ENCODE peak calls at places on chromosomes 7 and 10, in seven cellular contexts. F, A, Z, S, U, M and T are unnamed samples. For H3K4me1, the result is how much of the 10 kb centered on the place peaks cover.

GRCh38 chr7:40530292-40530691 is 395.5 kb downstream of the SUGCT start:
- DNase-seq in U (no peak), M (no peak), A (no peak), F (no peak), S (no peak), Z (peak), T (no peak)

GRCh38 chr10:89114846-89115625 is 92.1 kb downstream of the CH25H start:
- DNase-seq in F (no peak), U (no peak), Z (no peak), A (no peak), S (no peak), M (no peak), T (no peak)

GRCh38 chr7:157360483-157361025 is 23.8 kb downstream of the DNAJB6 start:
- DNase-seq in U (no peak), A (no peak), M (no peak), S (no peak), Z (no peak), F (no peak), T (no peak)

GRCh38 chr7:87672217-87672616 is 44.0 kb downstream of the RUNDC3B start:
- DNase-seq in A (no peak), S (no peak), M (no peak), U (no peak), F (no peak), Z (no peak), T (no peak)

GRCh38 chr7:151992375-151992774 is 33.1 kb upstream of the GALNT11 start:
- DNase-seq in F (peak), Z (no peak), M (peak), S (peak), U (peak), A (no peak), T (peak)

GRCh38 chr10:48332166-48332870 is 25.8 kb downstream of the MAPK8 start:
- DNase-seq in M (no peak), U (no peak), A (no peak), Z (no peak), S (no peak), F (no peak), T (no peak)

GRCh38 chr10:30176776-30177533 is 117.6 kb upstream of the JCAD start:
- DNase-seq in Z (peak), A (no peak), F (no peak), S (no peak), U (no peak), M (no peak), T (peak)

GRCh38 chr10:75407296-75407715 is 5.7 kb upstream of the ZNF503 start:
- DNase-seq in A (peak), U (no peak), M (no peak), Z (no peak), F (no peak), S (no peak), T (no peak)

GRCh38 chr7:130999926-131000325 is 265.9 kb upstream of the KLF14 start:
- DNase-seq in Z (no peak), A (no peak), M (no peak), F (no peak), U (no peak), S (no peak), T (no peak)

GRCh38 chr7:130996841-130997231 is 262.8 kb upstream of the KLF14 start:
- DNase-seq in S (no peak), Z (peak), M (no peak), A (no peak), F (no peak), U (no peak), T (peak)

GRCh38 chr7:131000873-131001272 is 266.9 kb upstream of the KLF14 start:
- DNase-seq in A (no peak), F (no peak), Z (no peak), U (no peak), S (no peak), M (no peak), T (no peak)

GRCh38 chr7:131000389-131000788 is 266.4 kb upstream of the KLF14 start:
- DNase-seq in S (no peak), A (no peak), M (no peak), F (no peak), Z (no peak), U (no peak), T (no peak)

DNA sequence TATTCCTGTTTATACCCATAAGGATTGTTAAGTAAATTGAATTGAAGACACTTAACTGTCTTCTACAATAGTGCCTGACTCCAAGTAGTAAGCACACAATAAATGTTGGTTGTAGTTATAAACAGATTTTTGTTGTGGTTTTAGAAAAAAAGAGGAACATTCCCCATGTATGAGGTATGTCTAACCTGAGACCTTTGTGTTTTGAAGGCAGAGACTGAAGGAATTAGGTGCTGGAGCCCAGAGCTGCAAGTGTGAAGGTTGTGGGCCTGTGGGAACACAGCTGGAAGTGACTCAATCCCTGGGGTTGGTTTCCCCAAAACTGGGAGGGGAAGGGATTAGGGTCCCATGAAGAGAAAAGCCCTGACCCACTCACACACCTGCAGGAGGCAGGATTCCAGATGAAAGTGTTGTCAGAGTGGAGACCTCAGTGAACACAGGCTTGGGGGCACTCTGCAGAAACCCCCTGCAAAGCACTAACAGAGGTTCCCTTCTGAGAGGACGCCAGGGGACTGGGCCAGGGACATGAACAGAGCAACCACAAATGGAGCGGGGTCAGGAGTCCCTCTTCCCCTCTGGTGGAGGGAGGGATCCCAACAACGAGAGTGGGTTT is 265.1 kb upstream of the KLF14 start:
- DNase-seq in F (no peak), M (no peak), A (no peak), U (no peak), S (no peak), Z (peak), T (peak)
- H3K4me1 ChIP-seq in F (under half), M (half or more), A (under half), U (half or more), S (half or more), Z (under half), T (under half)

GRCh38 chr7:134910968-134911367 is 75.3 kb upstream of the AGBL3 start:
- DNase-seq in F (no peak), S (no peak), A (no peak), M (no peak), Z (no peak), U (no peak), T (no peak)
- H3K4me1 ChIP-seq in F (under half), S (under half), A (under half), M (half or more), Z (under half), U (under half), T (under half)

GRCh38 chr10:45425628-45426563 is 51.9 kb downstream of the ALOX5 start:
- DNase-seq in Z (no peak), M (no peak), A (no peak), S (no peak), U (no peak), F (no peak), T (no peak)

GRCh38 chr10:45427305-45427955 is 53.4 kb downstream of the ALOX5 start:
- DNase-seq in M (no peak), F (no peak), U (no peak), A (no peak), Z (no peak), S (no peak), T (no peak)

GRCh38 chr10:45427956-45428338 is 53.9 kb downstream of the ALOX5 start:
- DNase-seq in F (no peak), M (no peak), Z (no peak), S (no peak), U (no peak), A (no peak), T (no peak)

GRCh38 chr10:45429790-45430189 is 55.8 kb downstream of the ALOX5 start:
- DNase-seq in U (no peak), F (no peak), Z (no peak), S (no peak), M (no peak), A (no peak), T (no peak)

DNA sequence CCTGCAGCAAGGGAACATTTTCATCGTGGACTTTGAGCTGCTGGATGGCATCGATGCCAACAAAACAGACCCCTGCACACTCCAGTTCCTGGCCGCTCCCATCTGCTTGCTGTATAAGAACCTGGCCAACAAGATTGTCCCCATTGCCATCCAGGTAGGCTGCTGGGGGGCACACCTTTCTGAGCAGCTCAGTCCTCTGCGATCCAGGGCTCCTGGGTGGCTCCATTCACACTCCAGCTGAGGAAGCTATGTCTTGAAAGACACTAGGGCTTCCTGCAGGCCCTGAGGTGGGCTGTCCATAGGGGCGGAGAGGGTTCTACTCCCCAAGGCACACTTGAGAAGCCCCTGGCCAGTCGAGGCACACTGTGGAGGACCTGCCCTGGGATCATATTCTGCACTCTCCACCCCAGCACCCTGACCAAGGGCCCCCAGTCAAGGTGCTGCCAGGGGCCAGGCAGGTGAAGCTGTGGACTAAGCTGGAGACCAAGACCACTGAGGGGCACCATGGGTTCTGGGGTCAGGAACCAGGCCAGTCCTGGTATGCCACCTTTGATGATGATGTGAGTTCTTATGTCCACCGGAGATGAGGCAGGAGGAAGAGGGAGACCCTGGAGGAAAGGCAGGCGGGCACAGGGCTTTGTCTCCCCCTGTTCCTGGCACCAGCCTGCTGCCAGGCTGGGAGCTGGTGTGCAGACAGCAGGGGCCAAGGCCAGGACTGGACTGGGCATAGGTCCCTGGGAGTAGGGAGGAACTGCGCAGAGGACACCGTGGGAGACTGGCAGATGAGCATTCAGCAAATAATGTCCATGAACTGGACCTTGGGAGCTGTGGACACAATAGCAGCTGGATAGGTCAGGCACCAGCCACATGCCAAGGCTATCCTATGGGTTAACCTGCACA is 54.8 kb downstream of the ALOX5 start:
- DNase-seq in Z (no peak), A (no peak), U (no peak), S (no peak), F (no peak), M (no peak), T (no peak)
- H3K4me1 ChIP-seq in Z (under half), A (under half), U (under half), S (under half), F (under half), M (under half), T (under half)

DNA sequence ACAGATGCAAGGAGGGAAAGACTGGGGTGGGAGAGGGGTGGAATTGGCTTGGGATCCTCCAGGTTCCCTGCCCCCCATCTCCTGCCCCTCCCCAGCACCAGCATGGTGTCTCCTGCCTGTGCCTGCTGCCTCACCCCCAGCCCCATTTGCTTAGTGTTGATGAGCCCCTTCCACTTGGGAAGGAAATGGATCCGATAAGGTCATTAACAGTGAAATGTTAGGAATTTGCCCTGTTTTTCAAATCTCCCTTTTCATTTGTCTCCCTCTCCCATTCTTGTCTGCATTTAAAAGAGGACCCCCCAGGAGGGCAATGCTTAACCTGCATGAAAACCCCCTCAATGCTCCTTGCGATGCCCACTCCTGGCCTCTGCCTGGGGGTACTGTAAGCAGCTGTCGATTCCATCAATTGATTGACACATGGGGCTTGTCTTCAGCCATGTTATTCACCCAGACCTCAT is 51.5 kb downstream of the HK1 start:
- DNase-seq in M (no peak), A (no peak), Z (no peak), U (no peak), S (no peak), F (peak), T (no peak)
- H3K4me1 ChIP-seq in M (half or more), A (under half), Z (under half), U (half or more), S (half or more), F (under half), T (under half)